ENCODE peak calls at places on chromosomes 12 and 14, in seven cellular contexts. T is adrenal gland, R is endothelial cell of umbilical vein, Y is esophagus squamous epithelium, K is testis, N is gastrocnemius medialis, I is breast epithelium. E is an unnamed sample.

GRCh38 chr12:2163172-2163927 is 110.6 kb downstream of the CACNA1C start:
- DNase-seq in T (peak; percentile 76), R (no peak), Y (no peak), K (peak; percentile 85), N (peak; percentile 78), I (peak; percentile 50), E (peak; percentile 70)

GRCh38 chr12:122790393-122791075 is 16.2 kb downstream of the CCDC62 start:
- DNase-seq in T (no peak), R (no peak), Y (no peak), K (no peak), N (no peak), I (no peak), E (no peak)

GRCh38 chr14:39431416-39432178 is 636 bp downstream of the FBXO33 start:
- DNase-seq in T (peak; percentile 59), R (peak; percentile 50), Y (no peak), K (peak; percentile 43), N (peak; percentile 30), I (peak; percentile 22), E (peak; percentile 58)

GRCh38 chr12:122067966-122068365 is 10.6 kb upstream of the MLXIP start:
- DNase-seq in T (peak; percentile 60), R (peak; percentile 76), Y (no peak), K (peak; percentile 81), N (no peak), I (no peak), E (peak; percentile 58)

GRCh38 chr14:91898256-91898843 is 31.0 kb upstream of the TC2N start:
- DNase-seq in T (no peak), R (no peak), Y (no peak), K (no peak), N (no peak), I (no peak), E (no peak)

GRCh38 chr14:61620130-61620946 is 75.0 kb upstream of the HIF1A start:
- DNase-seq in T (peak; percentile 80), R (peak; percentile 62), Y (no peak), K (no peak), N (no peak), I (no peak), E (no peak)

GRCh38 chr14:53619625-53620324 is 336.9 kb downstream of the BMP4 start:
- DNase-seq in T (no peak), R (no peak), Y (no peak), K (no peak), N (no peak), I (no peak), E (no peak)

GRCh38 chr12:59389968-59390576 is 205.8 kb upstream of the SLC16A7 start:
- DNase-seq in T (no peak), R (no peak), Y (no peak), K (no peak), N (no peak), I (no peak), E (no peak)

GRCh38 chr14:104517867-104518266 is 61.7 kb upstream of the C14orf180 start:
- DNase-seq in T (no peak), R (no peak), Y (no peak), K (no peak), N (no peak), I (no peak), E (peak; percentile 10)

GRCh38 chr12:112111931-112112330 is 3.3 kb upstream of the NAA25 start:
- DNase-seq in T (no peak), R (no peak), Y (no peak), K (no peak), N (no peak), I (peak; percentile 16), E (no peak)

GRCh38 chr14:74475678-74476077 is 17.4 kb downstream of the NPC2 start:
- DNase-seq in T (no peak), R (no peak), Y (no peak), K (no peak), N (no peak), I (no peak), E (no peak)

GRCh38 chr12:45853550-45853949 is 124.0 kb downstream of the ARID2 start:
- DNase-seq in T (no peak), R (peak; percentile 9), Y (no peak), K (no peak), N (no peak), I (no peak), E (no peak)

GRCh38 chr12:62123721-62124203 is 136.4 kb upstream of the USP15 start:
- DNase-seq in T (peak; percentile 49), R (peak; percentile 31), Y (no peak), K (peak; percentile 48), N (no peak), I (no peak), E (peak; percentile 31)

GRCh38 chr12:85182699-85183098 is 97.3 kb upstream of the ALX1 start:
- DNase-seq in T (no peak), R (no peak), Y (no peak), K (no peak), N (no peak), I (no peak), E (no peak)

GRCh38 chr14:85175556-85175955 is 354.4 kb upstream of the FLRT2 start:
- DNase-seq in T (no peak), R (no peak), Y (no peak), K (no peak), N (no peak), I (no peak), E (no peak)

GRCh38 chr12:90519285-90519684 is 435.7 kb downstream of the CCER1 start:
- DNase-seq in T (no peak), R (no peak), Y (no peak), K (no peak), N (no peak), I (no peak), E (no peak)

GRCh38 chr12:85308374-85308773 is 28.4 kb downstream of the ALX1 start:
- DNase-seq in T (no peak), R (no peak), Y (no peak), K (no peak), N (no peak), I (no peak), E (no peak)

GRCh38 chr14:87115234-87115633 is 877.7 kb downstream of the GALC start:
- DNase-seq in T (no peak), R (no peak), Y (no peak), K (no peak), N (no peak), I (no peak), E (no peak)

GRCh38 chr12:124779161-124780141 is 84.2 kb downstream of the SCARB1 start:
- DNase-seq in T (peak; percentile 64), R (no peak), Y (no peak), K (no peak), N (no peak), I (no peak), E (no peak)

GRCh38 chr12:46965880-46966279 is 113.5 kb upstream of the PCED1B start:
- DNase-seq in T (no peak), R (no peak), Y (no peak), K (no peak), N (peak; percentile 52), I (no peak), E (no peak)

GRCh38 chr14:50783542-50783941 is 47.4 kb downstream of the NIN start:
- DNase-seq in T (no peak), R (no peak), Y (no peak), K (no peak), N (no peak), I (no peak), E (no peak)
- H3K27ac ChIP-seq in T (no peak overlapping the region), R (no peak overlapping the region), Y (no peak overlapping the region), K (no peak overlapping the region), N (no peak overlapping the region), I (no peak overlapping the region), E (no peak overlapping the region)

GRCh38 chr12:63668028-63668799 is at the start of gene DPY19L2:
- DNase-seq in T (peak; percentile 83), R (peak; percentile 47), Y (no peak), K (peak; percentile 90), N (peak; percentile 14), I (no peak), E (peak; percentile 43)
- TF ChIP-seq POLR2A in T (peak; percentile 53), R (no peak), Y (no peak), K (no peak), N (no peak), I (no peak), E (no peak)

DNA sequence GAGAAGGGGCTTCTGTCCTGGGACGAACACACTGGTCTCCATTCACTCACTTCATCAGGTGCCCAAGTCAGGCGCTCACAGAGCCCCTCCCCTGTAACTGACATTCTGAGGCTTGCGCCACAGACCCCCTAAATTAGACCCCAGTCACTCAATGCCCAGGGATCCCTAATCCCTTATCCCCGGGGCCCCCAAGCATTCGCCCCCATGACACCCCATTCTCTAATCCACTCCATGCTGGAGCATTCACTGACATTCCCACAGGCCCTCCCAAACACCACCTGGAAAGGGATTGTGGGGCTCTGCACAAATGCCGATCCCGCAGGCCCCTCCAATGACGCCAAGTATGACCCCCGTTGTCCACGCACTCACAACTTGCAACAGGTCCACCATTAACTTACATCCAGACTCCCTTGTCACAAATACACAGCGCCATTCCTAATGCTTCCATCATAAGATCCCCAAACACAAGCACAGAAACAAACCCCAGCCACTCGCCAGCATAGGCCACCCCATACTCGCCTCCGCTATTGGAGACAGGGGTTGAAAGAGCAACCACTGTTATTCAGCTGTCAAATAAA is 1.5 kb downstream of the ZNF605 start:
- DNase-seq in T (no peak), R (peak; percentile 10), Y (no peak), K (no peak), N (no peak), I (no peak), E (no peak)
- H3K9me3 ChIP-seq in T (no peaks in the 10 kb centered on the region), R (peaks cover 3% of the 10 kb centered on the region), Y (peaks cover 42% of the 10 kb centered on the region), K (no peaks in the 10 kb centered on the region), N (peaks cover 3% of the 10 kb centered on the region), I (peaks cover 46% of the 10 kb centered on the region), E (peaks cover 27% of the 10 kb centered on the region)

DNA sequence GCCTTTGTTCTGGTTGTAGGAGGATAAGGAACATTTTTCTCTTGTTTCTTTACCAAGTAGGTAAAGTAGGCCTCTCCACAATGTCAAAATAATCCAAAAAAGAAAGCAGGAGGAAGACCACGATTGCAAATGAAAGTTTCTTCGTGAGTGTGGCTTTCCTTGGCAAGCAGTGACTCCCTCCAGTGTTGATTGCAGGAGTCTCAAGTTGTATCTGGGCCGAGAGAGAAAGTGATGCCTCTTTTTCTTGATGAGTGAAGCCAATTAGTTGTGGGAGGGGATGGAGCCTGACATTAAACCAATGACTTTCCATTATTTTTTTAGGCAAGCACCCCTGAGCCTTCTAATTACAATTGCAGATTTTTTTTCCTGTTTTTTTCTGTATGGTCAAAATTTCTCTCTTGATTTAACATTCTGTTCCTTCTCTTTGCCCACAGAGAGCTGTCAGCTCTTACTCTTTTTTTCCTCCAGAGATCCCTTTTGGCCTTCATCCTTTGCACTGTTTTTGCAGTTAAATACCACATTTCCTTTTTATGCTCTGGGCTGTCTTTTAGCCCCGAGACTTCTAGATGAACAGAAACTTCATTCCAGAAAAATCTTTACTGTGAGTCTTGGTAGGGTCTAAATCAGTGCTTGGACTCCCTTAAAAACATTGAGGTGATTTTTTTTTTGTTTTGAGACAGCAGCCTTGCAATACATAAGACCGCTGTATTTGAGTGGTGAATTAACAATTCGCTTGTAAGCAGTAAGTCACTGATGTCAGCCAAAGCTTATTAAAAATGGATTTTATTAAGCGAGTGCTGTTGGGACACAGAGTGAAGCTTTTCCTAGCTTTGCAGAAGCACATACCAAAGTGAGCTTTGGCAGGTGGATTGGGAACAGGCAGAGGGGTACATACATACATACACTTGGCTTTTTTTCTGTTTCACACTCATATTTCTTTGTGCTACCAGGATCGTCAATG is 15.8 kb downstream of the FBXW8 start:
- DNase-seq in T (no peak), R (no peak), Y (no peak), K (no peak), N (no peak), I (no peak), E (no peak)
- H3K27ac ChIP-seq in T (no peak overlapping the region), R (no peak overlapping the region), Y (peak overlapping the region; percentile 49), K (no peak overlapping the region), N (peak overlapping the region; percentile 48), I (no peak overlapping the region), E (peak overlapping the region; percentile 10)

E was measured in stomach.